ENCODE peak calls at places on chromosome 14, in four cellular contexts. One of them, this sample, is unnamed.
A peak's percentile ranks its signal among the peaks of the same experiment; 100 is the strongest.

GRCh38 chr14:69261761-69262331 is 1.9 kb downstream of the GALNT16 start:
- DNase-seq in HepG2: peak; percentile 69
- DNase-seq in K562: no peak
- DNase-seq in GM12878: no peak
- DNase-seq in this sample: no peak

GRCh38 chr14:106347890-106348755 is 821.7 kb downstream of the TMEM121 start:
- DNase-seq in K562: no peak
- DNase-seq in HepG2: no peak
- DNase-seq in GM12878: no peak
- DNase-seq in this sample: no peak

GRCh38 chr14:47155395-47155794 is 503.8 kb upstream of the RPL10L start:
- DNase-seq in K562: no peak
- DNase-seq in GM12878: no peak
- DNase-seq in HepG2: no peak
- DNase-seq in this sample: no peak

GRCh38 chr14:93316716-93317115 is 16.1 kb downstream of the BTBD7 start:
- DNase-seq in HepG2: no peak
- DNase-seq in GM12878: no peak
- DNase-seq in K562: no peak
- DNase-seq in this sample: no peak

GRCh38 chr14:101252443-101253214 is 308.7 kb upstream of the DIO3 start:
- DNase-seq in K562: no peak
- DNase-seq in GM12878: no peak
- DNase-seq in HepG2: no peak
- DNase-seq in this sample: no peak

GRCh38 chr14:56145965-56146364 is 27.8 kb downstream of the PELI2 start:
- DNase-seq in K562: no peak
- DNase-seq in GM12878: no peak
- DNase-seq in HepG2: no peak
- DNase-seq in this sample: no peak

GRCh38 chr14:68552597-68552996 is 240.3 kb downstream of the ZFP36L1 start:
- DNase-seq in GM12878: no peak
- DNase-seq in HepG2: no peak
- DNase-seq in K562: no peak
- DNase-seq in this sample: peak; percentile 72

GRCh38 chr14:69845050-69845581 is 34.1 kb upstream of the SMOC1 start:
- DNase-seq in HepG2: no peak
- DNase-seq in K562: no peak
- DNase-seq in GM12878: no peak
- DNase-seq in this sample: no peak

GRCh38 chr14:59314019-59314608 is 125.6 kb downstream of the DAAM1 start:
- DNase-seq in K562: no peak
- DNase-seq in HepG2: peak; percentile 69
- DNase-seq in GM12878: no peak
- DNase-seq in this sample: no peak

GRCh38 chr14:36955967-36956366 is 216.4 kb downstream of the SLC25A21 start:
- DNase-seq in K562: no peak
- DNase-seq in GM12878: no peak
- DNase-seq in HepG2: no peak
- DNase-seq in this sample: no peak

GRCh38 chr14:69349091-69349777 is 48.9 kb downstream of the ERH start:
- DNase-seq in GM12878: no peak
- DNase-seq in K562: no peak
- DNase-seq in HepG2: no peak
- DNase-seq in this sample: no peak

GRCh38 chr14:55086939-55087338 is 35.5 kb downstream of the MAPK1IP1L start:
- DNase-seq in HepG2: no peak
- DNase-seq in GM12878: no peak
- DNase-seq in K562: no peak
- DNase-seq in this sample: no peak

GRCh38 chr14:71745072-71745471 is 187.2 kb upstream of the RGS6 start:
- DNase-seq in K562: no peak
- DNase-seq in HepG2: no peak
- DNase-seq in GM12878: no peak
- DNase-seq in this sample: no peak

GRCh38 chr14:33676135-33676566 is 274.7 kb downstream of the EGLN3 start:
- DNase-seq in GM12878: no peak
- DNase-seq in K562: peak; percentile 11
- DNase-seq in HepG2: peak; percentile 60
- DNase-seq in this sample: peak; percentile 26

GRCh38 chr14:89167705-89168104 is 249.3 kb downstream of the FOXN3 start:
- DNase-seq in K562: no peak
- DNase-seq in GM12878: no peak
- DNase-seq in HepG2: no peak
- DNase-seq in this sample: no peak

GRCh38 chr14:30874999-30875787 is 834 bp downstream of the COCH start:
- DNase-seq in K562: peak; percentile 34
- DNase-seq in GM12878: no peak
- DNase-seq in HepG2: no peak
- DNase-seq in this sample: peak; percentile 19

GRCh38 chr14:102774391-102775153 is 2.7 kb upstream of the TRAF3 start:
- DNase-seq in HepG2: peak; percentile 79
- DNase-seq in GM12878: peak; percentile 96
- DNase-seq in K562: peak; percentile 33
- DNase-seq in this sample: peak; percentile 69

GRCh38 chr14:67622675-67623074 is 3.0 kb downstream of the ARG2 start:
- DNase-seq in GM12878: no peak
- DNase-seq in K562: peak; percentile 15
- DNase-seq in HepG2: peak; percentile 85
- DNase-seq in this sample: peak; percentile 93

GRCh38 chr14:66530526-66530925 is 22.6 kb downstream of the GPHN start:
- DNase-seq in K562: no peak
- DNase-seq in GM12878: no peak
- DNase-seq in HepG2: no peak
- DNase-seq in this sample: no peak

GRCh38 chr14:89422952-89423345 is 5.9 kb upstream of the FOXN3 start:
- DNase-seq in GM12878: no peak
- DNase-seq in HepG2: no peak
- DNase-seq in K562: no peak
- DNase-seq in this sample: no peak

GRCh38 chr14:93267149-93267711 is 60.2 kb downstream of the UBR7 start:
- DNase-seq in HepG2: no peak
- DNase-seq in K562: no peak
- DNase-seq in GM12878: no peak
- DNase-seq in this sample: no peak

GRCh38 chr14:88914956-88915355 is 90.5 kb downstream of the TTC8 start:
- DNase-seq in GM12878: no peak
- DNase-seq in HepG2: no peak
- DNase-seq in K562: no peak
- DNase-seq in this sample: no peak

GRCh38 chr14:93068721-93069120 is 47.0 kb downstream of the ITPK1 start:
- DNase-seq in K562: no peak
- DNase-seq in HepG2: no peak
- DNase-seq in GM12878: no peak
- DNase-seq in this sample: no peak

GRCh38 chr14:21537088-21537424 is 10.9 kb upstream of the SALL2 start:
- DNase-seq in HepG2: no peak
- DNase-seq in K562: no peak
- DNase-seq in GM12878: no peak
- DNase-seq in this sample: no peak

GRCh38 chr14:105475916-105476845 is 1.6 kb downstream of the CRIP2 start:
- DNase-seq in HepG2: peak; percentile 57
- DNase-seq in K562: no peak
- DNase-seq in GM12878: no peak
- DNase-seq in this sample: peak; percentile 81

GRCh38 chr14:54927551-54927950 is 24.9 kb upstream of the GCH1 start:
- DNase-seq in GM12878: no peak
- DNase-seq in HepG2: no peak
- DNase-seq in K562: no peak
- DNase-seq in this sample: no peak

GRCh38 chr14:106823552-106823951 is 1297.2 kb downstream of the TMEM121 start:
- DNase-seq in K562: no peak
- DNase-seq in GM12878: no peak
- DNase-seq in HepG2: no peak
- DNase-seq in this sample: no peak

GRCh38 chr14:91067186-91067585 is 6.7 kb upstream of the RPS6KA5 start:
- DNase-seq in K562: no peak
- DNase-seq in GM12878: no peak
- DNase-seq in HepG2: no peak
- DNase-seq in this sample: no peak

GRCh38 chr14:32171469-32171868 is 30.4 kb upstream of the RNU6-7 start:
- DNase-seq in GM12878: no peak
- DNase-seq in HepG2: no peak
- DNase-seq in K562: no peak
- DNase-seq in this sample: no peak

GRCh38 chr14:92850492-92850891 is 56.4 kb downstream of the GOLGA5 start:
- DNase-seq in K562: no peak
- DNase-seq in GM12878: no peak
- DNase-seq in HepG2: no peak
- DNase-seq in this sample: no peak

GRCh38 chr14:75446447-75446846 is 18.6 kb downstream of the JDP2 start:
- DNase-seq in GM12878: no peak
- DNase-seq in K562: no peak
- DNase-seq in HepG2: no peak
- DNase-seq in this sample: no peak

DNA sequence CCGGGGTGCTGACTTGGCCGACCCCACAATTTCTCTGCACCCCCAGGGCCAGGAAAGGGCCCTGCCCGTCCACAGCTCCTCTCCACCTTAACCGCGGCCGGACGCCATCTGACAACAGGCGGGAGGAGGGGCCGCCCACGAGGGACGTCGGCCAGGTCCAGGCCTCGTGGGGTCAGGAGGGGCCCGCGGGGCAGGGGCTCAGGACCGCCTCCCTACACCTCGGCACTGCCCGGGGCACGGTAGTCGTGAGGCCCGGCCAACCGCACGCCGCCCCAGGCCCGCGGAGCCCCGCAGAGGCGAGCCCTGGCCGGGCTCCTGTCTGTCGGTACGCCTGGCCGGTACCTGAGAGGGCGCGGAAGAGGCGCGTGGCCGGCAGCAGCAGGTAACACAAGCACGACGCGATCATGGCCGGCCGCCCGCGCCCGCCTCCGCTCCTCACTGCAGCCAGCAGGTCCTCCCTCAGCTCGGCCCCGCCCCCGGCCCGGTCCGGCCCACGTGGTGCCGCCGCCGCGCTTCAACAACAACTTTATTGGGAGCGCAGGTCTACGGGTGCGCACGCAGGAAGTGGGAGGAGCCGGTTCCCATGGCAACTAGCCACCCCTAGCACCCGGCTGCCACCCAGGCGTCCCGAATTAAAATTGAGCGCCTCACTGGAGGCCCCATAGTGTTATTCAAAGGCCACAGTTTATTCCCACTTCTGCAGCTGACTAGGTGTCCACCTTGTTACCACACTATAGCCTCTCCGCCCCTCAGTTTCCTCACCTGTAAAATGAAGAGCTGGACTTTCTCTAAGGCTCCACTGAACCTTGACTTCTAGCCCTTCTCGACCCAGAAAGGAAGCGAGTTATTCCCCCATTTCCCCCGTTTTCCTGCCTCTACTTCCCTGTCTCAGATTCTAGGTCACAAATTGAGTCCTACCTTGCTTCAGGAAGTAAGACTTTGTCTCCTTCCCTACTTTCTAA is at the start of gene ANGEL1:
- DNase-seq in K562: peak; percentile 92
- DNase-seq in GM12878: peak; percentile 79
- DNase-seq in HepG2: peak; percentile 80
- DNase-seq in this sample: peak; percentile 90
- TF ChIP-seq EZH2 in K562: no peak
- TF ChIP-seq EZH2 in GM12878: no peak
- TF ChIP-seq EZH2 in HepG2: no peak
- TF ChIP-seq EZH2 in this sample: no peak

DNA sequence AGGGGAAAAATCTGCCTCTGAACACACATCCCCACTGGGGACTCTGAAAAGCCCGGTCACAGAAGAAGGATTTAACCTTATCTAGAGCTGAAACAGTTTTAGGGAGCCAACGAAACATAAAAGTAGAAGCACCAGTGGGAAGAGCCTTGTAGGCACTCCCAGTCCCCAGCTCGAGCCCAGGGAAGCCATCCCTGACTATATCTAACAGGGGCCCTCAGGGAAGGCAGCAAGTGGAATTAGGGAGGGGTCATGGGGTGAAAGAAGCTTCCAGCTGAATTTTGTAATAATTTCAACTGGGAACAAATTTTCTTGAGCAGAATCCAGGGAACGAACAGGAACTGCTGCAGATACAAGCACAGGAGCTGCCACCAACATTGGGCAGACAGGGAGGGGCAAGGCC is 127.8 kb downstream of the BMP4 start:
- DNase-seq in K562: no peak
- DNase-seq in GM12878: no peak
- DNase-seq in HepG2: no peak
- DNase-seq in this sample: no peak
- TF ChIP-seq MYC in K562: no peak
- TF ChIP-seq MYC in GM12878: no peak
- TF ChIP-seq MYC in HepG2: no peak
- TF ChIP-seq MYC in this sample: no peak

GRCh38 chr14:94521375-94522114 is 12.3 kb upstream of the SERPINA12 start:
- DNase-seq in HepG2: no peak
- DNase-seq in K562: no peak
- DNase-seq in GM12878: no peak
- DNase-seq in this sample: no peak

GRCh38 chr14:94523265-94523664 is 14.0 kb upstream of the SERPINA12 start:
- DNase-seq in K562: no peak
- DNase-seq in HepG2: no peak
- DNase-seq in GM12878: no peak
- DNase-seq in this sample: no peak

GRCh38 chr14:94522115-94522724 is 13.0 kb upstream of the SERPINA12 start:
- DNase-seq in GM12878: no peak
- DNase-seq in HepG2: peak; percentile 95
- DNase-seq in K562: no peak
- DNase-seq in this sample: no peak

GRCh38 chr14:94524093-94524492 is 14.8 kb upstream of the SERPINA12 start:
- DNase-seq in GM12878: no peak
- DNase-seq in K562: no peak
- DNase-seq in HepG2: no peak
- DNase-seq in this sample: no peak
- H4K20me1 ChIP-seq in GM12878: no peaks in the 10 kb centered on the region
- H4K20me1 ChIP-seq in K562: no peaks in the 10 kb centered on the region
- H4K20me1 ChIP-seq in HepG2: no peaks in the 10 kb centered on the region
- H4K20me1 ChIP-seq in this sample: no peaks in the 10 kb centered on the region

GRCh38 chr14:104135121-104135903 is 3.1 kb upstream of the KIF26A start:
- DNase-seq in K562: no peak
- DNase-seq in GM12878: no peak
- DNase-seq in HepG2: peak; percentile 4
- DNase-seq in this sample: peak; percentile 29
- TF ChIP-seq EZH2 in K562: no peak
- TF ChIP-seq EZH2 in GM12878: no peak
- TF ChIP-seq EZH2 in HepG2: no peak
- TF ChIP-seq EZH2 in this sample: peak; percentile 1

GRCh38 chr14:49882826-49883694 is 9.8 kb upstream of the ARF6 start:
- DNase-seq in K562: no peak
- DNase-seq in HepG2: no peak
- DNase-seq in GM12878: no peak
- DNase-seq in this sample: no peak
- TF ChIP-seq MYC in K562: no peak
- TF ChIP-seq MYC in HepG2: no peak
- TF ChIP-seq MYC in GM12878: no peak
- TF ChIP-seq MYC in this sample: no peak

DNA sequence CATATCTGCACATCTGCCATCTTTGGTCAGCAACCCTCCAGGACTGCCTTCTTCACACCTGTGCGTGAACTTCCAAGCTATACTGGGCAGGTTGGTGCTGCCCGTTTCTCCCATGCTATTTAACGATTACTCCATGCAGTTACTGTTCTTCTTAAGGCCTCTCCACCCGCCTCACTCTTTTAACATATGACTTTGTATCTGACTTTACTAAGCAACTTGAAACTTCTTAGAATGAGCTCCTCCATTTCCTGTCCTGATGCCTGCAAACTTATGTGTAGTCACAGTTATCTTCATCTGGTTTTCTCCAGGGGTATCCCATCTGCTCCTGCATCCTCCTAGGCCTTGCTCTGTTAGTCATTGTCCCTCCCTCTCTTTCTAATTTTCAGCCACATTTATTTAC is 35.7 kb downstream of the PRKCH start:
- DNase-seq in K562: no peak
- DNase-seq in HepG2: no peak
- DNase-seq in GM12878: no peak
- DNase-seq in this sample: no peak
- H4K20me1 ChIP-seq in K562: no peaks in the 10 kb centered on the region
- H4K20me1 ChIP-seq in HepG2: no peaks in the 10 kb centered on the region
- H4K20me1 ChIP-seq in GM12878: no peaks in the 10 kb centered on the region
- H4K20me1 ChIP-seq in this sample: no peaks in the 10 kb centered on the region

This sample was measured in endothelial cell of umbilical vein.